ENCODE peak calls at places on chromosome 1, in ten cellular contexts. N is fibroblast of gingiva; E is DMS153; F is HS-27A; S is Caco-2; O is left ventricle myocardium superior; A is dorsolateral prefrontal cortex; W is activated T-cell treated with anti-CD3 and anti-CD28 coated beads for 4 hours; K is stromal cell of bone marrow; B is stimulated activated CD8-positive, alpha-beta memory T cell treated with anti-CD3 and anti-CD28 coated beads, Interleukin-2, amount 100 ng/mL, for 48 hours. H is an unnamed sample.

GRCh38 chr1:66628951-66629350 is 95.0 kb downstream of the SGIP1 start:
- DNase-seq in N (no peak), E (peak), F (no peak), S (no peak), O (no peak), A (no peak), W (no peak), K (no peak), B (no peak), H (no peak)

GRCh38 chr1:15685820-15686219 is 1.7 kb downstream of the PLEKHM2 start:
- DNase-seq in N (no peak), E (no peak), F (no peak), S (no peak), O (no peak), A (no peak), W (no peak), K (no peak), B (no peak), H (no peak)

GRCh38 chr1:161838362-161838761 is 72.2 kb downstream of the ATF6 start:
- DNase-seq in N (peak), E (no peak), F (no peak), S (no peak), O (peak), A (no peak), W (no peak), K (no peak), B (no peak), H (no peak)

GRCh38 chr1:245256528-245256927 is 101.7 kb downstream of the KIF26B start:
- DNase-seq in N (no peak), E (no peak), F (no peak), S (no peak), O (no peak), A (no peak), W (no peak), K (no peak), B (no peak), H (no peak)

GRCh38 chr1:225934711-225935110 is 6.3 kb downstream of the LEFTY2 start:
- DNase-seq in N (no peak), E (no peak), F (no peak), S (no peak), O (no peak), A (no peak), W (no peak), K (no peak), B (no peak), H (no peak)

GRCh38 chr1:82388679-82389078 is 587.9 kb downstream of the ADGRL2 start:
- DNase-seq in N (no peak), E (peak), F (no peak), S (no peak), O (no peak), A (no peak), W (no peak), K (no peak), B (no peak), H (peak)

GRCh38 chr1:201418461-201418860 is 3.1 kb downstream of the TNNI1 start:
- DNase-seq in N (no peak), E (no peak), F (no peak), S (no peak), O (no peak), A (peak), W (no peak), K (no peak), B (no peak), H (no peak)

GRCh38 chr1:183634429-183635065 is 1.0 kb downstream of the ARPC5 start:
- DNase-seq in N (no peak), E (no peak), F (no peak), S (no peak), O (no peak), A (no peak), W (no peak), K (no peak), B (no peak), H (no peak)

GRCh38 chr1:98327151-98327918 is 334.2 kb upstream of the SNX7 start:
- DNase-seq in N (peak), E (no peak), F (no peak), S (no peak), O (no peak), A (no peak), W (no peak), K (peak), B (no peak), H (peak)

GRCh38 chr1:208174736-208175507 is 69.3 kb downstream of the PLXNA2 start:
- DNase-seq in N (no peak), E (no peak), F (no peak), S (no peak), O (no peak), A (no peak), W (no peak), K (no peak), B (no peak), H (no peak)

GRCh38 chr1:41890841-41891311 is 27.8 kb downstream of the HIVEP3 start:
- DNase-seq in N (no peak), E (no peak), F (no peak), S (no peak), O (peak), A (peak), W (no peak), K (no peak), B (no peak), H (no peak)

H was measured in NCI-H446 treated with DMSO at 0.1 percent for 48 hours.